ENCODE peak calls at places on chromosomes 2 and 18, in eight cellular contexts. One of them, this sample, is unnamed.

GRCh38 chr18:48643262-48643661 is 104.4 kb downstream of the CTIF start:
- DNase-seq in non-pigmented ciliary epithelial cell: no peak
- DNase-seq in SJSA1: no peak
- DNase-seq in T follicular helper cell: no peak
- DNase-seq in NCI-H1092: no peak
- DNase-seq in left lung: no peak
- DNase-seq in adipocyte: no peak
- DNase-seq in adrenal gland: no peak
- DNase-seq in this sample: no peak

GRCh38 chr2:216960926-216961325 is 101.1 kb upstream of the TNP1 start:
- DNase-seq in non-pigmented ciliary epithelial cell: no peak
- DNase-seq in SJSA1: no peak
- DNase-seq in T follicular helper cell: no peak
- DNase-seq in NCI-H1092: no peak
- DNase-seq in left lung: no peak
- DNase-seq in adipocyte: no peak
- DNase-seq in adrenal gland: no peak
- DNase-seq in this sample: no peak

GRCh38 chr2:148044322-148044721 is 23.4 kb downstream of the MBD5 start:
- DNase-seq in non-pigmented ciliary epithelial cell: no peak
- DNase-seq in SJSA1: no peak
- DNase-seq in T follicular helper cell: no peak
- DNase-seq in NCI-H1092: no peak
- DNase-seq in left lung: no peak
- DNase-seq in adipocyte: no peak
- DNase-seq in adrenal gland: no peak
- DNase-seq in this sample: no peak

GRCh38 chr2:113103958-113104627 is 23.3 kb upstream of the IL1RN start:
- DNase-seq in non-pigmented ciliary epithelial cell: no peak
- DNase-seq in SJSA1: no peak
- DNase-seq in T follicular helper cell: no peak
- DNase-seq in NCI-H1092: no peak
- DNase-seq in left lung: no peak
- DNase-seq in adipocyte: no peak
- DNase-seq in adrenal gland: no peak
- DNase-seq in this sample: peak

GRCh38 chr2:123916512-123916911 is 108.6 kb upstream of the CNTNAP5 start:
- DNase-seq in non-pigmented ciliary epithelial cell: no peak
- DNase-seq in SJSA1: no peak
- DNase-seq in T follicular helper cell: no peak
- DNase-seq in NCI-H1092: no peak
- DNase-seq in left lung: no peak
- DNase-seq in adipocyte: no peak
- DNase-seq in adrenal gland: no peak
- DNase-seq in this sample: no peak

GRCh38 chr2:238727585-238728321 is 120.1 kb upstream of the TWIST2 start:
- DNase-seq in non-pigmented ciliary epithelial cell: peak
- DNase-seq in SJSA1: no peak
- DNase-seq in T follicular helper cell: no peak
- DNase-seq in NCI-H1092: no peak
- DNase-seq in left lung: no peak
- DNase-seq in adipocyte: peak
- DNase-seq in adrenal gland: peak
- DNase-seq in this sample: no peak

GRCh38 chr2:53129851-53130250 is 637.8 kb upstream of the CHAC2 start:
- DNase-seq in non-pigmented ciliary epithelial cell: peak
- DNase-seq in SJSA1: peak
- DNase-seq in T follicular helper cell: no peak
- DNase-seq in NCI-H1092: no peak
- DNase-seq in left lung: no peak
- DNase-seq in adipocyte: peak
- DNase-seq in adrenal gland: no peak
- DNase-seq in this sample: peak

GRCh38 chr2:29401994-29402393 is 286.8 kb downstream of the CLIP4 start:
- DNase-seq in non-pigmented ciliary epithelial cell: no peak
- DNase-seq in SJSA1: no peak
- DNase-seq in T follicular helper cell: no peak
- DNase-seq in NCI-H1092: no peak
- DNase-seq in left lung: no peak
- DNase-seq in adipocyte: no peak
- DNase-seq in adrenal gland: no peak
- DNase-seq in this sample: no peak

GRCh38 chr2:148375214-148375613 is 269.3 kb upstream of the EPC2 start:
- DNase-seq in non-pigmented ciliary epithelial cell: no peak
- DNase-seq in SJSA1: no peak
- DNase-seq in T follicular helper cell: no peak
- DNase-seq in NCI-H1092: no peak
- DNase-seq in left lung: no peak
- DNase-seq in adipocyte: peak
- DNase-seq in adrenal gland: no peak
- DNase-seq in this sample: no peak